ENCODE peak calls at places on chromosomes 11 and 22, in five cellular contexts. F is midbrain, A is heart left ventricle, V is sciatic nerve, N is retinal pigment epithelial cell. W is an unnamed sample.

GRCh38 chr22:22110548-22111266 is 128.1 kb upstream of the TOP3B start:
- DNase-seq in V (no peak), N (peak; percentile 48), F (peak; percentile 60), A (peak; percentile 59), W (peak; percentile 75)

GRCh38 chr11:91795139-91795887 is 429.3 kb upstream of the FAT3 start:
- DNase-seq in A (no peak), F (no peak), V (no peak), N (no peak), W (no peak)

GRCh38 chr11:75100314-75100713 is 3.6 kb upstream of the OR2AT4 start:
- DNase-seq in F (no peak), V (no peak), A (no peak), N (no peak), W (no peak)

GRCh38 chr11:103906291-103906850 is 130.1 kb upstream of the DDI1 start:
- DNase-seq in A (no peak), F (no peak), N (no peak), V (no peak), W (no peak)

GRCh38 chr11:126432065-126432461 is 76.6 kb downstream of the ST3GAL4 start:
- DNase-seq in V (no peak), A (no peak), F (no peak), N (no peak), W (no peak)

GRCh38 chr11:59135648-59136461 is 6.8 kb upstream of the FAM111A start:
- DNase-seq in N (peak; percentile 18), V (peak; percentile 90), A (peak; percentile 78), F (peak; percentile 74), W (peak; percentile 85)

GRCh38 chr22:30667486-30668305 is at the start of gene DUSP18:
- DNase-seq in V (peak; percentile 96), F (peak; percentile 92), N (peak; percentile 49), A (peak; percentile 95), W (peak; percentile 94)

GRCh38 chr11:95682552-95682951 is 107.0 kb downstream of the FAM76B start:
- DNase-seq in N (no peak), F (no peak), A (no peak), V (no peak), W (no peak)

GRCh38 chr22:17451251-17451765 is 82.0 kb downstream of the CECR2 start:
- DNase-seq in N (no peak), A (no peak), V (no peak), F (no peak), W (no peak)

GRCh38 chr11:3095712-3096361 is 38.6 kb upstream of the CARS1 start:
- DNase-seq in A (peak; percentile 58), F (no peak), V (peak; percentile 71), N (peak; percentile 18), W (no peak)

GRCh38 chr22:27318516-27318915 is 483.0 kb downstream of the MN1 start:
- DNase-seq in A (peak; percentile 66), V (no peak), F (no peak), N (peak; percentile 63), W (peak; percentile 7)

GRCh38 chr22:36954251-36955014 is 41.0 kb downstream of the CSF2RB start:
- DNase-seq in V (no peak), F (no peak), A (no peak), N (no peak), W (no peak)

GRCh38 chr11:121099885-121100284 is 1.2 kb upstream of the TECTA start:
- DNase-seq in F (no peak), V (no peak), A (no peak), N (no peak), W (no peak)

GRCh38 chr22:31750365-31751284 is 693 bp upstream of the PRR14L start:
- DNase-seq in V (no peak), N (no peak), F (no peak), A (no peak), W (no peak)

GRCh38 chr11:98600103-98600502 is 420.6 kb upstream of the CNTN5 start:
- DNase-seq in F (no peak), N (no peak), A (no peak), V (no peak), W (no peak)

GRCh38 chr11:76658231-76658630 is 12.3 kb downstream of the LRRC32 start:
- DNase-seq in A (no peak), F (no peak), V (peak; percentile 30), N (no peak), W (no peak)